ENCODE peak calls at places on chromosomes 11 and 22, in seven cellular contexts. H is stimulated activated CD4-positive, alpha-beta T cell treated with anti-CD3 and anti-CD28 coated beads, TNF-alpha, amount 100 ng/mL, for 48 hours; V is RKO; T is T-helper 2 cell; L is choroid plexus epithelial cell; N is ovary; Y is cardiac fibroblast. B is an unnamed sample.

GRCh38 chr11:44223261-44223660 is 86.7 kb downstream of the ALX4 start:
- DNase-seq in H (no peak), Y (peak), L (peak), V (peak), T (no peak), N (no peak), B (no peak)

GRCh38 chr11:46392421-46393230 is 1.1 kb upstream of the CHRM4 start:
- DNase-seq in L (peak), V (peak), H (peak), N (peak), Y (peak), T (peak), B (peak)

GRCh38 chr11:27904358-27905055 is 203.4 kb downstream of the KIF18A start:
- DNase-seq in T (no peak), L (no peak), N (no peak), V (peak), H (no peak), Y (no peak), B (no peak)

GRCh38 chr11:70075836-70076235 is 2.3 kb upstream of the ANO1 start:
- DNase-seq in H (no peak), L (no peak), Y (no peak), N (no peak), V (no peak), T (no peak), B (no peak)

GRCh38 chr11:130203766-130204702 is 44.5 kb downstream of the ST14 start:
- DNase-seq in Y (no peak), V (no peak), L (no peak), T (no peak), N (no peak), H (no peak), B (no peak)

GRCh38 chr11:34928960-34929680 is 12.7 kb downstream of the PDHX start:
- DNase-seq in T (no peak), Y (peak), L (peak), H (no peak), N (no peak), V (no peak), B (no peak)

GRCh38 chr11:125903753-125904659 is at the start of gene DDX25:
- DNase-seq in V (no peak), T (peak), N (no peak), H (no peak), L (no peak), Y (no peak), B (no peak)

GRCh38 chr11:68840661-68841653 is 759 bp downstream of the CPT1A start:
- DNase-seq in N (peak), L (peak), T (no peak), V (peak), H (no peak), Y (peak), B (no peak)

GRCh38 chr11:134711008-134711407 is 299.0 kb upstream of the B3GAT1 start:
- DNase-seq in V (no peak), N (no peak), Y (no peak), T (no peak), L (no peak), H (no peak), B (no peak)

GRCh38 chr11:6418958-6419611 is at the start of gene APBB1:
- DNase-seq in T (peak), L (peak), V (peak), Y (peak), H (peak), N (peak), B (peak)

GRCh38 chr11:34313099-34313517 is 44.7 kb downstream of the ABTB2 start:
- DNase-seq in V (no peak), Y (no peak), N (no peak), L (no peak), T (no peak), H (no peak), B (no peak)

GRCh38 chr22:43004362-43005035 is 10.4 kb downstream of the PACSIN2 start:
- DNase-seq in H (no peak), N (no peak), L (no peak), V (no peak), Y (peak), T (no peak), B (no peak)

GRCh38 chr11:76700177-76701100 is 29.9 kb upstream of the LRRC32 start:
- DNase-seq in N (no peak), T (no peak), L (peak), Y (peak), V (peak), H (no peak), B (no peak)

GRCh38 chr11:69647349-69647748 is 6.4 kb downstream of the CCND1 start:
- DNase-seq in N (no peak), Y (no peak), L (no peak), V (no peak), T (no peak), H (no peak), B (no peak)

GRCh38 chr11:110919241-110919893 is 207.1 kb upstream of the ARHGAP20 start:
- DNase-seq in Y (no peak), V (no peak), N (no peak), T (no peak), H (no peak), L (no peak), B (no peak)

GRCh38 chr22:35230839-35231584 is 26.3 kb upstream of the HMGXB4 start:
- DNase-seq in N (no peak), Y (no peak), L (no peak), V (peak), T (no peak), H (no peak), B (no peak)

GRCh38 chr22:37631448-37632173 is 7.9 kb upstream of the SH3BP1 start:
- DNase-seq in H (no peak), T (peak), L (no peak), Y (no peak), V (no peak), N (peak), B (peak)

GRCh38 chr11:116239247-116239646 is 533.5 kb downstream of the BUD13 start:
- DNase-seq in Y (no peak), H (no peak), T (no peak), L (no peak), N (no peak), V (no peak), B (no peak)

GRCh38 chr11:116404143-116404800 is 368.5 kb downstream of the BUD13 start:
- DNase-seq in Y (no peak), T (no peak), L (no peak), N (no peak), V (no peak), H (no peak), B (no peak)

GRCh38 chr22:37623075-37624016 is 14.7 kb downstream of the GGA1 start:
- DNase-seq in Y (peak), N (peak), T (peak), H (peak), V (peak), L (peak), B (peak)

B was measured in effector memory CD8-positive, alpha-beta T cell.